ENCODE peak calls at places on chromosomes 4 and X, in ten cellular contexts. D is HFF-Myc, F is AG04450, Q is sigmoid colon, C is left lung, V is heart left ventricle, X is upper lobe of right lung, G is foreskin fibroblast, T is PC-3, M is choroid plexus epithelial cell. W is an unnamed sample.

GRCh38 chr4:20383283-20383682 is 131.6 kb downstream of the SLIT2 start:
- DNase-seq in F (no peak), Q (no peak), X (no peak), V (no peak), G (no peak), D (no peak), T (peak), M (no peak), C (no peak), W (no peak)

GRCh38 chr4:184416913-184417734 is 57.2 kb downstream of the IRF2 start:
- DNase-seq in F (no peak), C (no peak), G (no peak), M (peak), T (no peak), Q (no peak), D (no peak), V (no peak), X (no peak), W (peak)

GRCh38 chr4:36011381-36011780 is 232.9 kb downstream of the ARAP2 start:
- DNase-seq in X (no peak), V (no peak), Q (no peak), F (no peak), D (no peak), M (peak), G (no peak), C (no peak), T (no peak), W (no peak)

GRCh38 chrX:19344661-19345060 is 934 bp downstream of the PDHA1 start:
- DNase-seq in Q (no peak), V (no peak), G (no peak), D (no peak), F (no peak), X (no peak), T (no peak), C (no peak), M (no peak), W (no peak)

GRCh38 chrX:120120223-120120622 is 4.5 kb upstream of the RHOXF1 start:
- DNase-seq in M (peak), T (peak), F (no peak), Q (no peak), G (no peak), C (peak), D (no peak), V (no peak), X (peak), W (peak)

GRCh38 chr4:40731792-40732245 is 17.9 kb upstream of the NSUN7 start:
- DNase-seq in V (peak), T (no peak), X (peak), M (no peak), Q (peak), F (no peak), D (no peak), C (peak), G (no peak), W (no peak)

GRCh38 chr4:127162741-127163140 is 470.0 kb upstream of the INTU start:
- DNase-seq in T (no peak), F (peak), C (no peak), V (no peak), G (peak), Q (no peak), D (peak), M (peak), X (no peak), W (peak)

GRCh38 chr4:145216532-145216931 is 36.1 kb upstream of the OTUD4 start:
- DNase-seq in V (no peak), C (no peak), Q (no peak), G (no peak), T (peak), X (no peak), D (no peak), F (no peak), M (peak), W (peak)

GRCh38 chr4:160375746-160376452 is 1273.0 kb downstream of the RAPGEF2 start:
- DNase-seq in G (no peak), F (no peak), D (no peak), Q (no peak), V (no peak), M (peak), X (no peak), C (no peak), T (peak), W (no peak)

GRCh38 chr4:120839624-120839973 is 82.9 kb downstream of the PRDM5 start:
- DNase-seq in T (no peak), F (no peak), G (no peak), M (no peak), C (no peak), Q (no peak), X (peak), V (no peak), D (no peak), W (no peak)

GRCh38 chr4:561456-561855 is 14.6 kb downstream of the TMEM271 start:
- DNase-seq in F (no peak), G (no peak), Q (no peak), C (no peak), M (no peak), X (no peak), D (no peak), T (no peak), V (no peak), W (no peak)
- TF ChIP-seq CTCF in F (no peak), G (no peak), Q (no peak), C (no peak), M (no peak), X (no peak), D (no peak), T (no peak), V (no peak), W (no peak)

DNA sequence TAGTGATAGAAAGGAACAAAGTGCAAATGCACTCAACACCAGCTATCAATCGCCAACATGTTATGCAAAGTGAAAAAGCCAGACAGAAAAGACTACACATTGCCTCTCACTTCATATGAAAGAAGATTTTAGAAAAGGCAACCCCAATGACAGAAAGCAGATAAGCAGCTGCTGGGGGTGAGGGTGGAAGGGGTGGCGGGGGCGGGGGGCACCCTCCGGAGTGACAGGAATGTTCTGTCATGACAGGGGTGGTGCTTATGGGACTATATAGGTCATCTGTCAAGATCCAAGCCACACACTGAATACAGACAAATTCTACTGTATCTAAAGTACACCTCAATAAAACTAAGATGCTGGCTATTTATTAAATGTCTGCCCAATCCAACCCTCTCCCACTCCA is 10.7 kb downstream of the WDR1 start:
- DNase-seq in Q (no peak), V (no peak), G (no peak), M (no peak), C (no peak), X (no peak), F (no peak), D (no peak), T (no peak), W (no peak)
- H3K4me3 ChIP-seq in Q (peak), V (no peak), G (peak), M (peak), C (no peak), X (no peak), F (peak), D (no peak), T (peak), W (peak)

GRCh38 chr4:86050516-86050915 is 309.3 kb downstream of the MAPK10 start:
- DNase-seq in C (no peak), D (no peak), T (no peak), Q (no peak), X (no peak), F (no peak), M (no peak), V (no peak), G (no peak), W (no peak)

GRCh38 chr4:86044593-86044985 is 315.3 kb downstream of the MAPK10 start:
- DNase-seq in F (no peak), D (no peak), Q (no peak), M (no peak), T (no peak), V (no peak), X (no peak), C (no peak), G (no peak), W (no peak)

GRCh38 chr4:86043755-86044592 is 315.9 kb downstream of the MAPK10 start:
- DNase-seq in D (no peak), Q (no peak), C (no peak), X (no peak), T (peak), V (no peak), F (no peak), M (peak), G (peak), W (peak)

GRCh38 chr4:86048426-86048825 is 311.4 kb downstream of the MAPK10 start:
- DNase-seq in F (no peak), M (no peak), T (peak), G (peak), V (no peak), C (no peak), D (no peak), X (no peak), Q (no peak), W (peak)
- TF ChIP-seq CTCF in F (no peak), M (no peak), T (no peak), G (no peak), V (no peak), C (no peak), D (no peak), X (no peak), Q (no peak), W (no peak)

DNA sequence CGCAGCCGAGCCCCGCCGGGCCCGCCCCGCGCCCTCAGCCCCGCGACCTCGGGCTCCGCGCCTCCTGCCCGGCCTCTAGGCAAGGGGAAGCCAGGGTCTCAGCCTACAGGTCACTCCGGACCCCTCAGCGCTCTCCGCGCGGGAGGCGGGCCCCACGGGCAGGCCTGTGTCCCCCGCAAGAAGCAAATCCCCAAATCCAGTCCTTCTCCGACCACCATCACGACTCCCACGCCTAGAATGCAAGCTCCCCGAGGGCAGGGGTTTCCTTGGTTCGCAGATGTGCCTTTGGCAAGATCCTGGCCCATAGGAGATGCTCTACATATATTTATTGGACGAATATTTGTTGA is 230 bp upstream of the CCDC149 start:
- DNase-seq in D (no peak), V (no peak), G (no peak), X (no peak), T (no peak), C (no peak), M (no peak), Q (no peak), F (no peak), W (no peak)
- H3K4me3 ChIP-seq in D (peak), V (peak), G (peak), X (peak), T (peak), C (peak), M (peak), Q (peak), F (peak), W (peak)

GRCh38 chr4:29927895-29928294 is 792.3 kb upstream of the PCDH7 start:
- DNase-seq in G (no peak), Q (no peak), F (no peak), V (no peak), X (no peak), C (no peak), M (no peak), T (no peak), D (no peak), W (no peak)
- TF ChIP-seq CTCF in G (no peak), Q (no peak), F (no peak), V (no peak), X (no peak), C (no peak), M (no peak), T (no peak), D (no peak), W (no peak)

GRCh38 chr4:174746710-174747109 is 82.3 kb downstream of the GLRA3 start:
- DNase-seq in T (no peak), F (no peak), G (no peak), C (no peak), V (no peak), D (no peak), X (no peak), M (no peak), Q (no peak), W (no peak)

GRCh38 chr4:174753031-174753430 is 76.0 kb downstream of the GLRA3 start:
- DNase-seq in X (no peak), D (no peak), C (no peak), T (no peak), G (no peak), Q (no peak), F (no peak), V (no peak), M (no peak), W (no peak)

DNA sequence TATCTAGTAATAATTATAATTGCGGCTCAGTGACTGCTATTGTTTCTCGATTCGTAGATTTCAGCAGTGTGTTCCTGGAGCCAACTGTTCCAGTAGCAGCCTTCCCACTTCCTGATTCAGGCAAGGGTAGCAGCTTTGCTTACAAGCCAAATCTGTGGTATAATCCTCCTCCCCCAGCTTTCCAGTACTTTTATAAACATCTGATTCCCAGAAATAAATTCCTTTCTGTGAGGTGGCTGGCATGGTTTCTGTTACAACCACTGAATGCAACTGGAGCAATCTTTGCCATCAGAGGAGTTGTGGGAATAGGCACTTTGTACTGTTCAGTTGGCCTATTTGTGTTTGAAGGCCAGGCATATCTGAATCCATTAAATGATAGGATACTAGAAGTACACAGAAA is 80.0 kb downstream of the GLRA3 start:
- DNase-seq in C (no peak), V (no peak), G (no peak), Q (no peak), X (no peak), F (no peak), D (no peak), T (no peak), M (peak), W (no peak)
- H3K4me3 ChIP-seq in C (no peak), V (no peak), G (no peak), Q (no peak), X (no peak), F (no peak), D (no peak), T (no peak), M (no peak), W (no peak)

DNA sequence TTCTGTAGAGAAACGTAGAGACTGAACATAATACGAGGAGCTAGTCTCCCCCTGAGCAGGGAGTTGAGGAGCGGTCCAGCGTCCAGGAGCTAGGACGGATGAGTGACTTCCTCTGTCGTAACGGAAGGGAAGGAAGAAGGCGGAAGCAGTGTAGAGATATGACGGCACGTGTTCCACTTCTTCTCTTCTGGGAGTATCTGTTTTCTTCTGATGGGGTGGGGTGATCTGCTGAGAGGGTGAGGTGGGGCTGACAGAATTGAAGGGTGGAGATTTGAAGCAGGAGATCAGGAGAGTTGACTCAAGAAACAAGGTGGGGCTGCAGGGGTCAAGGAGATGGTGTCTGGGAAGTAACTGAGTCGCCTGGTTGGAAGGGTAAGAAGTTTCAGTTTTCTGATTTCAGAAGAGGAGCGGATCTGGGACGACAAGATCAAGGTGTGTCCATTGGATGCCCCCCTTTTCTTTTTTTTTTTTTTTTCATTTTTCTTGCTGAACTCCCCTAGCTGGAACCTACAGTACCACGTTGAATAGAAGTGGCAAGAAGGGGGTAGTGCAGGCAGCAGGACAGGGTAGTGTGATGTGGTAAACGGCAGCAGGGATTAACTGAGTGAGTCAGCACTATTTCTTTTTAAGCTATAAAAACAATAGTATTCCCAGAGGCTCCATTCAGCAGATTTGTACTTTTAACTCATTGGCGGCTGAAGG is 50.7 kb upstream of the SETD7 start:
- DNase-seq in X (no peak), T (peak), M (peak), D (no peak), G (peak), C (no peak), F (no peak), Q (no peak), V (no peak), W (peak)
- TF ChIP-seq CTCF in X (no peak), T (no peak), M (peak), D (no peak), G (no peak), C (no peak), F (no peak), Q (no peak), V (no peak), W (peak)

DNA sequence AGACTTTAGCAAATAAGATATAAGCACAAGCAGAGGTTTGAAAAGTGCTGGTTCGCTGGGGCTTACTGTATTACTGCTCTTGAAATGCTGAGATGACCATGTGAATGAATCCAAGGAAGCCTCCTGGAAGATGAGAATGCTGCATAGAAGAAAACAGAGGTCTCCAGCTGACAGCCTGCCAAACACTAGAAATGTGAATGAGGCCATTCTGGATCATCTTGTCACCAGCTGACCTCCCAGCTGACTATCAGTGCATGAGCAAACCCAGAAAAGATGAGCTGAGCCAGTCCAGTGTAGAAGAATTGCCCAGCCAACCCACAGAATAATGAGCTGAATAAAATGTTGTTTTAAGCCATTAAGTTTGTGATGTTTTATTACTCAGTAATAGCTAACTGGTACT is 49.1 kb upstream of the DYNLT3 start:
- DNase-seq in X (no peak), M (peak), D (no peak), G (no peak), V (no peak), Q (no peak), C (no peak), T (no peak), F (no peak), W (no peak)
- H3K4me3 ChIP-seq in X (no peak), M (no peak), D (no peak), G (no peak), V (no peak), Q (no peak), C (no peak), T (no peak), F (no peak), W (no peak)

GRCh38 chrX:121581885-121582284 is 534.5 kb downstream of the GLUD2 start:
- DNase-seq in G (no peak), T (no peak), M (peak), D (no peak), C (no peak), V (no peak), F (no peak), X (no peak), Q (no peak), W (no peak)

GRCh38 chrX:121579016-121579760 is 531.8 kb downstream of the GLUD2 start:
- DNase-seq in T (peak), F (no peak), Q (no peak), V (no peak), C (no peak), X (no peak), G (no peak), D (peak), M (peak), W (peak)
- TF ChIP-seq CTCF in T (peak), F (no peak), Q (no peak), V (no peak), C (peak), X (peak), G (peak), D (no peak), M (peak), W (peak)